ENCODE peak calls at places on chromosomes 1 and 21, in ten cellular contexts. One of them, this sample, is unnamed.

GRCh38 chr1:160251006-160251405 is 11.3 kb downstream of the DCAF8 start:
- DNase-seq in MG63: no peak
- DNase-seq in SJSA1: no peak
- DNase-seq in NCI-H1436: no peak
- DNase-seq in AG04450: no peak
- DNase-seq in osteoblast: no peak
- DNase-seq in T-helper 2 cell: no peak
- DNase-seq in adrenal gland: no peak
- DNase-seq in H7: no peak
- DNase-seq in stimulated activated CD8-positive, alpha-beta memory T cell treated with anti-CD3 and anti-CD28 coated beads, Interleukin-15, amount 100 ng/mL, for 4 hours: no peak
- DNase-seq in this sample: no peak

GRCh38 chr1:80436851-80437250 is 1363.9 kb upstream of the ADGRL2 start:
- DNase-seq in MG63: no peak
- DNase-seq in SJSA1: no peak
- DNase-seq in NCI-H1436: no peak
- DNase-seq in AG04450: no peak
- DNase-seq in osteoblast: no peak
- DNase-seq in T-helper 2 cell: no peak
- DNase-seq in adrenal gland: no peak
- DNase-seq in H7: no peak
- DNase-seq in stimulated activated CD8-positive, alpha-beta memory T cell treated with anti-CD3 and anti-CD28 coated beads, Interleukin-15, amount 100 ng/mL, for 4 hours: no peak
- DNase-seq in this sample: no peak

GRCh38 chr1:19811206-19811851 is 3.8 kb downstream of the RNF186 start:
- DNase-seq in MG63: peak
- DNase-seq in SJSA1: no peak
- DNase-seq in NCI-H1436: no peak
- DNase-seq in AG04450: no peak
- DNase-seq in osteoblast: peak
- DNase-seq in T-helper 2 cell: peak
- DNase-seq in adrenal gland: peak
- DNase-seq in H7: peak
- DNase-seq in stimulated activated CD8-positive, alpha-beta memory T cell treated with anti-CD3 and anti-CD28 coated beads, Interleukin-15, amount 100 ng/mL, for 4 hours: no peak
- DNase-seq in this sample: peak

GRCh38 chr1:30572192-30572591 is 151.2 kb downstream of the MATN1 start:
- DNase-seq in MG63: peak
- DNase-seq in SJSA1: peak
- DNase-seq in NCI-H1436: no peak
- DNase-seq in AG04450: no peak
- DNase-seq in osteoblast: peak
- DNase-seq in T-helper 2 cell: no peak
- DNase-seq in adrenal gland: no peak
- DNase-seq in H7: no peak
- DNase-seq in stimulated activated CD8-positive, alpha-beta memory T cell treated with anti-CD3 and anti-CD28 coated beads, Interleukin-15, amount 100 ng/mL, for 4 hours: no peak
- DNase-seq in this sample: peak

GRCh38 chr1:22975694-22976093 is 3.0 kb upstream of the LACTBL1 start:
- DNase-seq in MG63: no peak
- DNase-seq in SJSA1: peak
- DNase-seq in NCI-H1436: no peak
- DNase-seq in AG04450: no peak
- DNase-seq in osteoblast: no peak
- DNase-seq in T-helper 2 cell: no peak
- DNase-seq in adrenal gland: no peak
- DNase-seq in H7: no peak
- DNase-seq in stimulated activated CD8-positive, alpha-beta memory T cell treated with anti-CD3 and anti-CD28 coated beads, Interleukin-15, amount 100 ng/mL, for 4 hours: no peak
- DNase-seq in this sample: no peak

GRCh38 chr21:35578831-35579470 is 481.4 kb downstream of the SETD4 start:
- DNase-seq in MG63: no peak
- DNase-seq in SJSA1: no peak
- DNase-seq in NCI-H1436: no peak
- DNase-seq in AG04450: no peak
- DNase-seq in osteoblast: no peak
- DNase-seq in T-helper 2 cell: peak
- DNase-seq in adrenal gland: no peak
- DNase-seq in H7: no peak
- DNase-seq in stimulated activated CD8-positive, alpha-beta memory T cell treated with anti-CD3 and anti-CD28 coated beads, Interleukin-15, amount 100 ng/mL, for 4 hours: no peak
- DNase-seq in this sample: no peak

GRCh38 chr1:63847308-63847910 is 73.6 kb downstream of the ROR1 start:
- DNase-seq in MG63: no peak
- DNase-seq in SJSA1: no peak
- DNase-seq in NCI-H1436: no peak
- DNase-seq in AG04450: no peak
- DNase-seq in osteoblast: no peak
- DNase-seq in T-helper 2 cell: no peak
- DNase-seq in adrenal gland: no peak
- DNase-seq in H7: no peak
- DNase-seq in stimulated activated CD8-positive, alpha-beta memory T cell treated with anti-CD3 and anti-CD28 coated beads, Interleukin-15, amount 100 ng/mL, for 4 hours: no peak
- DNase-seq in this sample: peak

GRCh38 chr1:21200767-21201166 is 24.1 kb upstream of the EIF4G3 start:
- DNase-seq in MG63: no peak
- DNase-seq in SJSA1: no peak
- DNase-seq in NCI-H1436: no peak
- DNase-seq in AG04450: no peak
- DNase-seq in osteoblast: peak
- DNase-seq in T-helper 2 cell: no peak
- DNase-seq in adrenal gland: no peak
- DNase-seq in H7: no peak
- DNase-seq in stimulated activated CD8-positive, alpha-beta memory T cell treated with anti-CD3 and anti-CD28 coated beads, Interleukin-15, amount 100 ng/mL, for 4 hours: no peak
- DNase-seq in this sample: no peak

GRCh38 chr1:209354111-209354839 is 229.2 kb upstream of the CAMK1G start:
- DNase-seq in MG63: peak
- DNase-seq in SJSA1: peak
- DNase-seq in NCI-H1436: peak
- DNase-seq in AG04450: peak
- DNase-seq in osteoblast: peak
- DNase-seq in T-helper 2 cell: peak
- DNase-seq in adrenal gland: peak
- DNase-seq in H7: peak
- DNase-seq in stimulated activated CD8-positive, alpha-beta memory T cell treated with anti-CD3 and anti-CD28 coated beads, Interleukin-15, amount 100 ng/mL, for 4 hours: no peak
- DNase-seq in this sample: peak

GRCh38 chr1:42318601-42319000 is 16.4 kb downstream of the FOXJ3 start:
- DNase-seq in MG63: no peak
- DNase-seq in SJSA1: no peak
- DNase-seq in NCI-H1436: no peak
- DNase-seq in AG04450: no peak
- DNase-seq in osteoblast: no peak
- DNase-seq in T-helper 2 cell: no peak
- DNase-seq in adrenal gland: no peak
- DNase-seq in H7: no peak
- DNase-seq in stimulated activated CD8-positive, alpha-beta memory T cell treated with anti-CD3 and anti-CD28 coated beads, Interleukin-15, amount 100 ng/mL, for 4 hours: no peak
- DNase-seq in this sample: no peak

GRCh38 chr1:176196728-176197127 is 10.4 kb downstream of the COP1 start:
- DNase-seq in MG63: no peak
- DNase-seq in SJSA1: no peak
- DNase-seq in NCI-H1436: no peak
- DNase-seq in AG04450: no peak
- DNase-seq in osteoblast: no peak
- DNase-seq in T-helper 2 cell: peak
- DNase-seq in adrenal gland: no peak
- DNase-seq in H7: no peak
- DNase-seq in stimulated activated CD8-positive, alpha-beta memory T cell treated with anti-CD3 and anti-CD28 coated beads, Interleukin-15, amount 100 ng/mL, for 4 hours: no peak
- DNase-seq in this sample: no peak

GRCh38 chr1:206770531-206771352 is at the start of gene IL19:
- DNase-seq in MG63: no peak
- DNase-seq in SJSA1: no peak
- DNase-seq in NCI-H1436: peak
- DNase-seq in AG04450: no peak
- DNase-seq in osteoblast: peak
- DNase-seq in T-helper 2 cell: no peak
- DNase-seq in adrenal gland: no peak
- DNase-seq in H7: no peak
- DNase-seq in stimulated activated CD8-positive, alpha-beta memory T cell treated with anti-CD3 and anti-CD28 coated beads, Interleukin-15, amount 100 ng/mL, for 4 hours: no peak
- DNase-seq in this sample: no peak

GRCh38 chr1:25583519-25584370 is 32.8 kb upstream of the MAN1C1 start:
- DNase-seq in MG63: no peak
- DNase-seq in SJSA1: no peak
- DNase-seq in NCI-H1436: no peak
- DNase-seq in AG04450: no peak
- DNase-seq in osteoblast: peak
- DNase-seq in T-helper 2 cell: no peak
- DNase-seq in adrenal gland: no peak
- DNase-seq in H7: no peak
- DNase-seq in stimulated activated CD8-positive, alpha-beta memory T cell treated with anti-CD3 and anti-CD28 coated beads, Interleukin-15, amount 100 ng/mL, for 4 hours: no peak
- DNase-seq in this sample: no peak

GRCh38 chr1:5921671-5922070 is 70.6 kb downstream of the NPHP4 start:
- DNase-seq in MG63: no peak
- DNase-seq in SJSA1: no peak
- DNase-seq in NCI-H1436: no peak
- DNase-seq in AG04450: no peak
- DNase-seq in osteoblast: no peak
- DNase-seq in T-helper 2 cell: no peak
- DNase-seq in adrenal gland: peak
- DNase-seq in H7: no peak
- DNase-seq in stimulated activated CD8-positive, alpha-beta memory T cell treated with anti-CD3 and anti-CD28 coated beads, Interleukin-15, amount 100 ng/mL, for 4 hours: no peak
- DNase-seq in this sample: no peak

GRCh38 chr1:225942574-225942973 is 1.6 kb upstream of the LEFTY2 start:
- DNase-seq in MG63: no peak
- DNase-seq in SJSA1: no peak
- DNase-seq in NCI-H1436: no peak
- DNase-seq in AG04450: no peak
- DNase-seq in osteoblast: no peak
- DNase-seq in T-helper 2 cell: no peak
- DNase-seq in adrenal gland: no peak
- DNase-seq in H7: peak
- DNase-seq in stimulated activated CD8-positive, alpha-beta memory T cell treated with anti-CD3 and anti-CD28 coated beads, Interleukin-15, amount 100 ng/mL, for 4 hours: no peak
- DNase-seq in this sample: no peak

GRCh38 chr1:15370781-15371467 is 38.8 kb upstream of the EFHD2 start:
- DNase-seq in MG63: peak
- DNase-seq in SJSA1: no peak
- DNase-seq in NCI-H1436: no peak
- DNase-seq in AG04450: no peak
- DNase-seq in osteoblast: no peak
- DNase-seq in T-helper 2 cell: no peak
- DNase-seq in adrenal gland: peak
- DNase-seq in H7: no peak
- DNase-seq in stimulated activated CD8-positive, alpha-beta memory T cell treated with anti-CD3 and anti-CD28 coated beads, Interleukin-15, amount 100 ng/mL, for 4 hours: no peak
- DNase-seq in this sample: no peak

GRCh38 chr1:41366428-41367101 is 5.3 kb downstream of the FOXO6 start:
- DNase-seq in MG63: no peak
- DNase-seq in SJSA1: no peak
- DNase-seq in NCI-H1436: peak
- DNase-seq in AG04450: no peak
- DNase-seq in osteoblast: peak
- DNase-seq in T-helper 2 cell: no peak
- DNase-seq in adrenal gland: no peak
- DNase-seq in H7: peak
- DNase-seq in stimulated activated CD8-positive, alpha-beta memory T cell treated with anti-CD3 and anti-CD28 coated beads, Interleukin-15, amount 100 ng/mL, for 4 hours: no peak
- DNase-seq in this sample: no peak

GRCh38 chr1:218867941-218868656 is 305.6 kb upstream of the LYPLAL1 start:
- DNase-seq in MG63: no peak
- DNase-seq in SJSA1: no peak
- DNase-seq in NCI-H1436: no peak
- DNase-seq in AG04450: no peak
- DNase-seq in osteoblast: no peak
- DNase-seq in T-helper 2 cell: no peak
- DNase-seq in adrenal gland: no peak
- DNase-seq in H7: no peak
- DNase-seq in stimulated activated CD8-positive, alpha-beta memory T cell treated with anti-CD3 and anti-CD28 coated beads, Interleukin-15, amount 100 ng/mL, for 4 hours: no peak
- DNase-seq in this sample: no peak

GRCh38 chr1:33147997-33148314 is 33.9 kb downstream of the TRIM62 start:
- DNase-seq in MG63: no peak
- DNase-seq in SJSA1: no peak
- DNase-seq in NCI-H1436: no peak
- DNase-seq in AG04450: no peak
- DNase-seq in osteoblast: peak
- DNase-seq in T-helper 2 cell: no peak
- DNase-seq in adrenal gland: no peak
- DNase-seq in H7: peak
- DNase-seq in stimulated activated CD8-positive, alpha-beta memory T cell treated with anti-CD3 and anti-CD28 coated beads, Interleukin-15, amount 100 ng/mL, for 4 hours: no peak
- DNase-seq in this sample: no peak

GRCh38 chr1:227372662-227373061 is 54.4 kb upstream of the CDC42BPA start:
- DNase-seq in MG63: peak
- DNase-seq in SJSA1: no peak
- DNase-seq in NCI-H1436: peak
- DNase-seq in AG04450: peak
- DNase-seq in osteoblast: peak
- DNase-seq in T-helper 2 cell: no peak
- DNase-seq in adrenal gland: no peak
- DNase-seq in H7: no peak
- DNase-seq in stimulated activated CD8-positive, alpha-beta memory T cell treated with anti-CD3 and anti-CD28 coated beads, Interleukin-15, amount 100 ng/mL, for 4 hours: no peak
- DNase-seq in this sample: no peak

GRCh38 chr1:235502601-235503332 is 1.5 kb downstream of the B3GALNT2 start:
- DNase-seq in MG63: no peak
- DNase-seq in SJSA1: peak
- DNase-seq in NCI-H1436: peak
- DNase-seq in AG04450: peak
- DNase-seq in osteoblast: peak
- DNase-seq in T-helper 2 cell: peak
- DNase-seq in adrenal gland: no peak
- DNase-seq in H7: no peak
- DNase-seq in stimulated activated CD8-positive, alpha-beta memory T cell treated with anti-CD3 and anti-CD28 coated beads, Interleukin-15, amount 100 ng/mL, for 4 hours: no peak
- DNase-seq in this sample: peak

GRCh38 chr1:178382372-178382771 is 114.4 kb downstream of the CLEC20A start:
- DNase-seq in MG63: no peak
- DNase-seq in SJSA1: no peak
- DNase-seq in NCI-H1436: no peak
- DNase-seq in AG04450: no peak
- DNase-seq in osteoblast: no peak
- DNase-seq in T-helper 2 cell: no peak
- DNase-seq in adrenal gland: no peak
- DNase-seq in H7: no peak
- DNase-seq in stimulated activated CD8-positive, alpha-beta memory T cell treated with anti-CD3 and anti-CD28 coated beads, Interleukin-15, amount 100 ng/mL, for 4 hours: no peak
- DNase-seq in this sample: peak

GRCh38 chr21:34606051-34606450 is 8.9 kb downstream of the RCAN1 start:
- DNase-seq in MG63: no peak
- DNase-seq in SJSA1: no peak
- DNase-seq in NCI-H1436: no peak
- DNase-seq in AG04450: no peak
- DNase-seq in osteoblast: no peak
- DNase-seq in T-helper 2 cell: no peak
- DNase-seq in adrenal gland: no peak
- DNase-seq in H7: no peak
- DNase-seq in stimulated activated CD8-positive, alpha-beta memory T cell treated with anti-CD3 and anti-CD28 coated beads, Interleukin-15, amount 100 ng/mL, for 4 hours: no peak
- DNase-seq in this sample: no peak

GRCh38 chr21:25501996-25502665 is 105.2 kb downstream of the MRPL39 start:
- DNase-seq in MG63: no peak
- DNase-seq in SJSA1: no peak
- DNase-seq in NCI-H1436: no peak
- DNase-seq in AG04450: no peak
- DNase-seq in osteoblast: no peak
- DNase-seq in T-helper 2 cell: peak
- DNase-seq in adrenal gland: no peak
- DNase-seq in H7: no peak
- DNase-seq in stimulated activated CD8-positive, alpha-beta memory T cell treated with anti-CD3 and anti-CD28 coated beads, Interleukin-15, amount 100 ng/mL, for 4 hours: peak
- DNase-seq in this sample: no peak

GRCh38 chr1:114002492-114003290 is 23.4 kb downstream of the OLFML3 start:
- DNase-seq in MG63: no peak
- DNase-seq in SJSA1: no peak
- DNase-seq in NCI-H1436: no peak
- DNase-seq in AG04450: no peak
- DNase-seq in osteoblast: peak
- DNase-seq in T-helper 2 cell: no peak
- DNase-seq in adrenal gland: no peak
- DNase-seq in H7: peak
- DNase-seq in stimulated activated CD8-positive, alpha-beta memory T cell treated with anti-CD3 and anti-CD28 coated beads, Interleukin-15, amount 100 ng/mL, for 4 hours: no peak
- DNase-seq in this sample: no peak

GRCh38 chr1:156523801-156524480 is 23.4 kb upstream of the MEF2D start:
- DNase-seq in MG63: no peak
- DNase-seq in SJSA1: no peak
- DNase-seq in NCI-H1436: no peak
- DNase-seq in AG04450: no peak
- DNase-seq in osteoblast: no peak
- DNase-seq in T-helper 2 cell: no peak
- DNase-seq in adrenal gland: no peak
- DNase-seq in H7: no peak
- DNase-seq in stimulated activated CD8-positive, alpha-beta memory T cell treated with anti-CD3 and anti-CD28 coated beads, Interleukin-15, amount 100 ng/mL, for 4 hours: no peak
- DNase-seq in this sample: no peak

GRCh38 chr1:162040657-162041056 is 17.0 kb upstream of the OLFML2B start:
- DNase-seq in MG63: no peak
- DNase-seq in SJSA1: no peak
- DNase-seq in NCI-H1436: no peak
- DNase-seq in AG04450: no peak
- DNase-seq in osteoblast: no peak
- DNase-seq in T-helper 2 cell: peak
- DNase-seq in adrenal gland: no peak
- DNase-seq in H7: peak
- DNase-seq in stimulated activated CD8-positive, alpha-beta memory T cell treated with anti-CD3 and anti-CD28 coated beads, Interleukin-15, amount 100 ng/mL, for 4 hours: no peak
- DNase-seq in this sample: peak

GRCh38 chr1:29749021-29749420 is 512.7 kb downstream of the PTPRU start:
- DNase-seq in MG63: no peak
- DNase-seq in SJSA1: no peak
- DNase-seq in NCI-H1436: peak
- DNase-seq in AG04450: no peak
- DNase-seq in osteoblast: no peak
- DNase-seq in T-helper 2 cell: no peak
- DNase-seq in adrenal gland: peak
- DNase-seq in H7: no peak
- DNase-seq in stimulated activated CD8-positive, alpha-beta memory T cell treated with anti-CD3 and anti-CD28 coated beads, Interleukin-15, amount 100 ng/mL, for 4 hours: no peak
- DNase-seq in this sample: no peak